ENCODE peak calls at places on chromosomes 4 and X, in four cellular contexts. One of them, this sample, is unnamed.

GRCh38 chrX:136268051-136269048 is 17.1 kb upstream of the MAP7D3 start:
- DNase-seq in K562: peak
- DNase-seq in IMR-90: peak
- DNase-seq in SK-N-SH: peak
- DNase-seq in this sample: no peak

GRCh38 chr4:185656467-185656890 is 121.2 kb upstream of the PDLIM3 start:
- DNase-seq in K562: no peak
- DNase-seq in IMR-90: peak
- DNase-seq in SK-N-SH: no peak
- DNase-seq in this sample: no peak

GRCh38 chrX:103629295-103630170 is 758 bp downstream of the TCEAL1 start:
- DNase-seq in K562: peak
- DNase-seq in IMR-90: peak
- DNase-seq in SK-N-SH: peak
- DNase-seq in this sample: no peak

GRCh38 chrX:34917146-34917545 is 25.4 kb upstream of the FAM47B start:
- DNase-seq in K562: no peak
- DNase-seq in IMR-90: peak
- DNase-seq in SK-N-SH: no peak
- DNase-seq in this sample: no peak

GRCh38 chr4:87017580-87018061 is 82.8 kb downstream of the AFF1 start:
- DNase-seq in K562: peak
- DNase-seq in IMR-90: peak
- DNase-seq in SK-N-SH: no peak
- DNase-seq in this sample: no peak

GRCh38 chrX:51336584-51336983 is 4.0 kb downstream of the NUDT10 start:
- DNase-seq in K562: peak
- DNase-seq in IMR-90: peak
- DNase-seq in SK-N-SH: peak
- DNase-seq in this sample: no peak

GRCh38 chrX:38806875-38807601 is 5.8 kb downstream of the MID1IP1 start:
- DNase-seq in K562: no peak
- DNase-seq in IMR-90: no peak
- DNase-seq in SK-N-SH: no peak
- DNase-seq in this sample: no peak

GRCh38 chr4:148192526-148192925 is 249.7 kb downstream of the NR3C2 start:
- DNase-seq in K562: no peak
- DNase-seq in IMR-90: no peak
- DNase-seq in SK-N-SH: no peak
- DNase-seq in this sample: no peak

GRCh38 chr4:53313510-53313909 is 52.4 kb downstream of the SCFD2 start:
- DNase-seq in K562: peak
- DNase-seq in IMR-90: peak
- DNase-seq in SK-N-SH: peak
- DNase-seq in this sample: no peak

GRCh38 chr4:184408021-184408710 is 66.2 kb downstream of the IRF2 start:
- DNase-seq in K562: no peak
- DNase-seq in IMR-90: peak
- DNase-seq in SK-N-SH: no peak
- DNase-seq in this sample: no peak

GRCh38 chr4:86532851-86533250 is 61.3 kb upstream of the PTPN13 start:
- DNase-seq in K562: no peak
- DNase-seq in IMR-90: no peak
- DNase-seq in SK-N-SH: no peak
- DNase-seq in this sample: no peak

GRCh38 chr4:16227462-16227868 is 1.2 kb upstream of the TAPT1 start:
- DNase-seq in K562: no peak
- DNase-seq in IMR-90: peak
- DNase-seq in SK-N-SH: peak
- DNase-seq in this sample: no peak

GRCh38 chr4:128955751-128956150 is 137.6 kb downstream of the SCLT1 start:
- DNase-seq in K562: no peak
- DNase-seq in IMR-90: no peak
- DNase-seq in SK-N-SH: no peak
- DNase-seq in this sample: no peak

GRCh38 chr4:86376850-86377249 is 17.0 kb upstream of the MAPK10 start:
- DNase-seq in K562: no peak
- DNase-seq in IMR-90: peak
- DNase-seq in SK-N-SH: no peak
- DNase-seq in this sample: no peak

GRCh38 chr4:108774809-108775530 is 12.1 kb upstream of the ETNPPL start:
- DNase-seq in K562: no peak
- DNase-seq in IMR-90: no peak
- DNase-seq in SK-N-SH: no peak
- DNase-seq in this sample: no peak

GRCh38 chrX:32618154-32618553 is 593.2 kb downstream of the DMD start:
- DNase-seq in K562: no peak
- DNase-seq in IMR-90: no peak
- DNase-seq in SK-N-SH: no peak
- DNase-seq in this sample: no peak

GRCh38 chr4:127007336-127007735 is 625.4 kb upstream of the INTU start:
- DNase-seq in K562: no peak
- DNase-seq in IMR-90: no peak
- DNase-seq in SK-N-SH: no peak
- DNase-seq in this sample: no peak

GRCh38 chrX:123665197-123665596 is 67.7 kb downstream of the THOC2 start:
- DNase-seq in K562: no peak
- DNase-seq in IMR-90: no peak
- DNase-seq in SK-N-SH: no peak
- DNase-seq in this sample: no peak

GRCh38 chrX:111854778-111855490 is 21.0 kb upstream of the TRPC5OS start:
- DNase-seq in K562: peak
- DNase-seq in IMR-90: peak
- DNase-seq in SK-N-SH: peak
- DNase-seq in this sample: no peak

GRCh38 chr4:797066-797465 is 28.9 kb downstream of the CPLX1 start:
- DNase-seq in K562: no peak
- DNase-seq in IMR-90: no peak
- DNase-seq in SK-N-SH: no peak
- DNase-seq in this sample: no peak

GRCh38 chrX:135295238-135295943 is 13.9 kb upstream of the ETDC start:
- DNase-seq in K562: no peak
- DNase-seq in IMR-90: peak
- DNase-seq in SK-N-SH: peak
- DNase-seq in this sample: peak

GRCh38 chr4:156475322-156475721 is 496.3 kb downstream of the PDGFC start:
- DNase-seq in K562: no peak
- DNase-seq in IMR-90: peak
- DNase-seq in SK-N-SH: peak
- DNase-seq in this sample: no peak

GRCh38 chr4:123235431-123235830 is 161.2 kb upstream of the SPRY1 start:
- DNase-seq in K562: no peak
- DNase-seq in IMR-90: peak
- DNase-seq in SK-N-SH: no peak
- DNase-seq in this sample: no peak

GRCh38 chr4:78625073-78625472 is 73.5 kb downstream of the ANXA3 start:
- DNase-seq in K562: no peak
- DNase-seq in IMR-90: no peak
- DNase-seq in SK-N-SH: no peak
- DNase-seq in this sample: no peak

GRCh38 chrX:121085612-121086010 is 38.2 kb downstream of the GLUD2 start:
- DNase-seq in K562: no peak
- DNase-seq in IMR-90: no peak
- DNase-seq in SK-N-SH: no peak
- DNase-seq in this sample: no peak

GRCh38 chr4:148770848-148771247 is 328.6 kb upstream of the NR3C2 start:
- DNase-seq in K562: no peak
- DNase-seq in IMR-90: peak
- DNase-seq in SK-N-SH: no peak
- DNase-seq in this sample: no peak

GRCh38 chr4:110055014-110055768 is 142.5 kb downstream of the EGF start:
- DNase-seq in K562: no peak
- DNase-seq in IMR-90: peak
- DNase-seq in SK-N-SH: no peak
- DNase-seq in this sample: peak

DNA sequence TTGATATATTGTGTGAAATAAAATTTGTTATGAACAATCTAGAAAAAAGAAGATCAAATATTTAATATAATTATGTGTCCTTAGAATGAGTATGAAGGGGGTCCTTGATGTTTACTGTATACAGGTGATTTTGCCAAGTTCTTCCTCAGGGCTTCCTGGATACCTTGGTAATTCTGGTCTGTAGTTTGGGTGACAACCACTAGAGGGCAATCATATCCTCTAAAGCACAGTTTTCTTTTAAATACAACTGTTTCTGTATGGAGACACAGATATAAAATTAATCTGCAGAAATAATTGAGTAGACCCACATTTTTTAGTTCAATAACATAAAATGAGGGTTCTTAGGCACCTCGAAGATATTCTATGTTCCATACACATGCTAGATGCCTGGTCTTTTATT is 157.7 kb downstream of the SPANXN1 start:
- DNase-seq in K562: peak
- DNase-seq in IMR-90: peak
- DNase-seq in SK-N-SH: peak
- DNase-seq in this sample: no peak
- TF ChIP-seq RCOR1 in K562: no peak
- TF ChIP-seq RCOR1 in IMR-90: no peak
- TF ChIP-seq RCOR1 in SK-N-SH: no peak
- TF ChIP-seq RCOR1 in this sample: no peak

GRCh38 chrX:74061879-74062278 is 242.1 kb upstream of the ZCCHC13 start:
- DNase-seq in K562: no peak
- DNase-seq in IMR-90: no peak
- DNase-seq in SK-N-SH: no peak
- DNase-seq in this sample: no peak
- TF ChIP-seq MXI1 in K562: no peak
- TF ChIP-seq MXI1 in IMR-90: no peak
- TF ChIP-seq MXI1 in SK-N-SH: no peak
- TF ChIP-seq MXI1 in this sample: no peak

GRCh38 chr4:8001564-8002355 is 62.1 kb upstream of the AFAP1 start:
- DNase-seq in K562: no peak
- DNase-seq in IMR-90: no peak
- DNase-seq in SK-N-SH: no peak
- DNase-seq in this sample: no peak
- TF ChIP-seq RCOR1 in K562: no peak
- TF ChIP-seq RCOR1 in IMR-90: no peak
- TF ChIP-seq RCOR1 in SK-N-SH: no peak
- TF ChIP-seq RCOR1 in this sample: no peak

GRCh38 chr4:139956436-139957107 is 197.4 kb downstream of the MAML3 start:
- DNase-seq in K562: no peak
- DNase-seq in IMR-90: no peak
- DNase-seq in SK-N-SH: no peak
- DNase-seq in this sample: no peak
- TF ChIP-seq MXI1 in K562: no peak
- TF ChIP-seq MXI1 in IMR-90: no peak
- TF ChIP-seq MXI1 in SK-N-SH: no peak
- TF ChIP-seq MXI1 in this sample: no peak

GRCh38 chr4:8700576-8700975 is 108.0 kb downstream of the CPZ start:
- DNase-seq in K562: no peak
- DNase-seq in IMR-90: no peak
- DNase-seq in SK-N-SH: peak
- DNase-seq in this sample: no peak

GRCh38 chr4:8703401-8703696 is 110.8 kb downstream of the CPZ start:
- DNase-seq in K562: no peak
- DNase-seq in IMR-90: no peak
- DNase-seq in SK-N-SH: no peak
- DNase-seq in this sample: no peak

GRCh38 chr4:8701101-8702019 is 108.8 kb downstream of the CPZ start:
- DNase-seq in K562: no peak
- DNase-seq in IMR-90: no peak
- DNase-seq in SK-N-SH: no peak
- DNase-seq in this sample: no peak

GRCh38 chr4:8702516-8703400 is 110.2 kb downstream of the CPZ start:
- DNase-seq in K562: no peak
- DNase-seq in IMR-90: no peak
- DNase-seq in SK-N-SH: no peak
- DNase-seq in this sample: no peak

DNA sequence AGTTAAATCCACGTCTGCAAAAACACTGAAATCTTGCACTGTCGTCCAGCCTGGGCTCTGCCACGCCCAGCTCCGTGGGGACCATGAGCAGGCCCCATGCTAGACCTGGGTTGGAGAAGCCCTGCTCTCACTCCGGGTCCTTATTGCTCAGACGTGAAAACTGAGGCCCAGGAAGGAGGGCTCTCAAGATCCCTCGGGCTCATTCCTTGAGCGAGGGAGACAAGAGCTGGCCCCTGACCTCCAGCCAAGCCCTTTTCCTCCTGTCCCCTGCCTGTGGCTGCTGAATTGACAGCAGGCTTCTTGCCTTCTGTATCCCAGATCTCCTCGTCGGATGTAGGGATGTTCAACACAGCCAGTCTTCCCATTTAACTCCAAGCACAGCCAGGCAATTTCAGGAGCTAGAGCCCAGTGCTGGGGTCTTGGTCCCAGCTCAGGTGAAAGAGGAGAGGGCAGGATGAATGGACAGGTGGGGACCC is 109.5 kb downstream of the CPZ start:
- DNase-seq in K562: no peak
- DNase-seq in IMR-90: no peak
- DNase-seq in SK-N-SH: no peak
- DNase-seq in this sample: no peak
- TF ChIP-seq RCOR1 in K562: no peak
- TF ChIP-seq RCOR1 in IMR-90: no peak
- TF ChIP-seq RCOR1 in SK-N-SH: no peak
- TF ChIP-seq RCOR1 in this sample: no peak

DNA sequence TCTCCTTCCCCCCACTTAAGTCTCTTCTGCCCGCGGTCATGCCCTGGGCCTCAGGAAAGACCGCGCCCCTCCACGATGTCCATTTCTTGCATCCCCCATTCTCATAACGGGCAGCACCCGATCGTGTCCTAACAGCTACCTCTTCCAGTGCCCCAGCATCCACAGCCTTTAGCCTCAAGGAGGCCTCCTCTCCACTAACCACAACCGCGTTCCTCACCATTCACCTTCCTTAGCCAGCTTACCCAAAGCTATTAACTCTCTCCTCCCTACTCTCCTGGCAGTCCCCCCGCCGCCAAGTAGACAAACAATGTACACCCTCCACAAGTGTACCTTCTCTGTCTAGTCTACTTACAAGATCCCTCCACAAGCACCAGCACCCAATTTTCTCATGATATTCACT is 58.6 kb upstream of the PAGE5 start:
- DNase-seq in K562: no peak
- DNase-seq in IMR-90: no peak
- DNase-seq in SK-N-SH: no peak
- DNase-seq in this sample: no peak
- TF ChIP-seq MXI1 in K562: no peak
- TF ChIP-seq MXI1 in IMR-90: no peak
- TF ChIP-seq MXI1 in SK-N-SH: no peak
- TF ChIP-seq MXI1 in this sample: no peak

DNA sequence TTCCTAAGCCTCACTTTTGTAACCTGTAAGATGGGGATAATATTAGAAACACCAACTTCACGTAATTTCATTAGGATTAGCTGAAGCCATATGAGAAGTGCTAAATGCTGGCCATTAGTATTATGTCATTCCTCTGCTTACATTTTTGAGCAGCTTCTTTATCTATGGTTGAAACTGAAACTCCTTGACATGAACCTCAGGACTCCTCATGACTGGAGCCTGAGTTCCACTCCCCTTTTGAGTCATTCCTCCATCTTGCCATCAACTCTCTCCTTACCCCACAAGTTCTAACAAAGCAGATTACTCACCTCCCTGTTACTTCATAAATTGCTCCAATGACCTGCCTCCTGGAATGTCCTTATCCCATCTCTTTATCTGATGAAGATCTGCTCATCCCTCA is 123.2 kb upstream of the KCNIP4 start:
- DNase-seq in K562: no peak
- DNase-seq in IMR-90: no peak
- DNase-seq in SK-N-SH: no peak
- DNase-seq in this sample: no peak
- TF ChIP-seq RCOR1 in K562: no peak
- TF ChIP-seq RCOR1 in IMR-90: no peak
- TF ChIP-seq RCOR1 in SK-N-SH: no peak
- TF ChIP-seq RCOR1 in this sample: no peak